ENCODE peak calls at places on chromosomes 7 and 10, in four cellular contexts. E is K562, I is GM12878, A is HepG2. C is an unnamed sample.

GRCh38 chr10:23557777-23558176 is 118.9 kb downstream of the OTUD1 start:
- DNase-seq in A (no peak), I (no peak), E (no peak), C (no peak)

GRCh38 chr10:75492151-75492550 is 60.7 kb downstream of the LRMDA start:
- DNase-seq in E (no peak), A (no peak), I (no peak), C (no peak)

GRCh38 chr10:46787321-46787615 is 124.0 kb upstream of the PTPN20 start:
- DNase-seq in I (no peak), E (no peak), A (peak; percentile 24), C (peak; percentile 0)

GRCh38 chr7:134324107-134324506 is 7.4 kb upstream of the SLC35B4 start:
- DNase-seq in E (no peak), A (no peak), I (no peak), C (no peak)

GRCh38 chr10:75043256-75044121 is 68.0 kb upstream of the SAMD8 start:
- DNase-seq in I (no peak), E (peak; percentile 84), A (no peak), C (no peak)

GRCh38 chr7:158710651-158711102 is 6.1 kb upstream of the NCAPG2 start:
- DNase-seq in I (no peak), E (no peak), A (no peak), C (no peak)

GRCh38 chr10:14173391-14173705 is 157.4 kb downstream of the FRMD4A start:
- DNase-seq in I (no peak), E (no peak), A (no peak), C (no peak)

GRCh38 chr10:121854809-121855445 is 72.9 kb downstream of the ATE1 start:
- DNase-seq in I (no peak), A (peak; percentile 93), E (no peak), C (no peak)

GRCh38 chr10:88994034-88994433 is 3.4 kb downstream of the FAS start:
- DNase-seq in I (peak; percentile 51), E (no peak), A (no peak), C (no peak)

GRCh38 chr7:10315881-10316280 is 657.8 kb upstream of the PHF14 start:
- DNase-seq in I (no peak), A (no peak), E (no peak), C (no peak)

GRCh38 chr10:49594594-49594993 is 15.5 kb upstream of the SLC18A3 start:
- DNase-seq in E (peak; percentile 76), I (no peak), A (peak; percentile 54), C (peak; percentile 53)

GRCh38 chr10:86872757-86873156 is 84.7 kb downstream of the MMRN2 start:
- DNase-seq in E (no peak), I (no peak), A (no peak), C (no peak)

GRCh38 chr10:17850526-17850925 is 41.4 kb downstream of the MRC1 start:
- DNase-seq in E (no peak), I (no peak), A (no peak), C (no peak)

GRCh38 chr7:29189743-29190201 is 4.8 kb upstream of the CHN2 start:
- DNase-seq in A (peak; percentile 74), E (peak; percentile 44), I (no peak), C (peak; percentile 40)

GRCh38 chr7:130982160-130982638 is 248.2 kb upstream of the KLF14 start:
- DNase-seq in E (peak; percentile 46), A (peak; percentile 56), I (no peak), C (peak; percentile 43)

GRCh38 chr10:43845121-43845520 is 196.4 kb upstream of the ZNF32 start:
- DNase-seq in E (no peak), A (no peak), I (no peak), C (no peak)

GRCh38 chr10:72315611-72316385 is 38.9 kb downstream of the DNAJB12 start:
- DNase-seq in A (no peak), E (no peak), I (no peak), C (no peak)

GRCh38 chr7:81812514-81813472 is 42.9 kb upstream of the HGF start:
- DNase-seq in E (no peak), A (no peak), I (no peak), C (no peak)

GRCh38 chr10:96719850-96720421 is 378 bp downstream of the PIK3AP1 start:
- DNase-seq in E (peak; percentile 34), I (no peak), A (peak; percentile 16), C (peak; percentile 57)

GRCh38 chr10:51804861-51805260 is 105.5 kb upstream of the CSTF2T start:
- DNase-seq in E (no peak), A (no peak), I (no peak), C (no peak)

GRCh38 chr10:98296514-98296913 is 28.5 kb upstream of the LOXL4 start:
- DNase-seq in E (no peak), I (no peak), A (no peak), C (no peak)
- TF ChIP-seq CHD2 in E (no peak), I (no peak), A (no peak), C (no peak)

GRCh38 chr10:11153245-11153644 is 135.6 kb downstream of the CELF2 start:
- DNase-seq in I (no peak), E (no peak), A (no peak), C (no peak)
- H3K4me3 ChIP-seq in I (no peak overlapping the region), E (no peak overlapping the region), A (no peak overlapping the region), C (no peak overlapping the region)

GRCh38 chr7:93164766-93165165 is 16.6 kb upstream of the SAMD9L start:
- DNase-seq in A (no peak), I (no peak), E (no peak), C (no peak)
- TF ChIP-seq POLR2AphosphoS2 in A (no peak), I (no peak), E (no peak), C (no peak)

GRCh38 chr10:11715815-11716494 is 26.2 kb upstream of the ECHDC3 start:
- DNase-seq in A (peak; percentile 97), E (no peak), I (no peak), C (no peak)

GRCh38 chr10:11719496-11719895 is 22.7 kb upstream of the ECHDC3 start:
- DNase-seq in I (no peak), A (no peak), E (no peak), C (no peak)

GRCh38 chr10:11721813-11722212 is 20.4 kb upstream of the ECHDC3 start:
- DNase-seq in I (no peak), E (no peak), A (no peak), C (no peak)

GRCh38 chr10:11716704-11717103 is 25.5 kb upstream of the ECHDC3 start:
- DNase-seq in A (no peak), I (no peak), E (no peak), C (no peak)

GRCh38 chr10:11720260-11720741 is 21.9 kb upstream of the ECHDC3 start:
- DNase-seq in A (no peak), I (no peak), E (no peak), C (no peak)
- TF ChIP-seq CHD2 in A (no peak), I (no peak), E (no peak), C (no peak)

GRCh38 chr10:132926777-132927650 is 15.4 kb downstream of the CFAP46 start:
- DNase-seq in I (no peak), E (no peak), A (no peak), C (no peak)

GRCh38 chr10:132925614-132926013 is 16.8 kb downstream of the CFAP46 start:
- DNase-seq in E (no peak), A (no peak), I (no peak), C (no peak)

GRCh38 chr10:132927824-132928223 is 14.5 kb downstream of the CFAP46 start:
- DNase-seq in I (no peak), E (no peak), A (no peak), C (no peak)

GRCh38 chr10:132925071-132925561 is 17.3 kb downstream of the CFAP46 start:
- DNase-seq in A (no peak), I (no peak), E (no peak), C (no peak)

DNA sequence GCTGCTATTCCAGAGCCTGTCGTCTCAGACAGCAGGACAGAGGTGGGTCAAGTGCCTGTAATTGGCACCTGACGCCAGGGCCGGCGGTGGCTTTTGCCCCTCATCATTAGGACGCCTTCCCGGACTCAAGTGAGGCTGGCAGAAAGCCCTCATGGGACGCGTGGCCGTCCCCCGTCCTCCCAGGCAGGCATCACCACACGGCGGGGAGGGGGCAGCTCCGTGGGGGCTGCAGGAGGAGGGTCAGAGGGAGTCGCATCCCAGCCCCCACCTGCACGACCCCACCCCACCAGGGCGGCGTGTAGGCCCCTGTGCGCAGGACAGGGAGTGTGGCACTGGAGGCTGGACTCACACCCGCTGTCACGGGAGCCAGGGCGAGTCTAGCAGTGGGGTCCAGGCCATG is 16.3 kb downstream of the CFAP46 start:
- DNase-seq in A (no peak), I (no peak), E (no peak), C (no peak)
- H3K4me3 ChIP-seq in A (no peak overlapping the region), I (no peak overlapping the region), E (no peak overlapping the region), C (no peak overlapping the region)

DNA sequence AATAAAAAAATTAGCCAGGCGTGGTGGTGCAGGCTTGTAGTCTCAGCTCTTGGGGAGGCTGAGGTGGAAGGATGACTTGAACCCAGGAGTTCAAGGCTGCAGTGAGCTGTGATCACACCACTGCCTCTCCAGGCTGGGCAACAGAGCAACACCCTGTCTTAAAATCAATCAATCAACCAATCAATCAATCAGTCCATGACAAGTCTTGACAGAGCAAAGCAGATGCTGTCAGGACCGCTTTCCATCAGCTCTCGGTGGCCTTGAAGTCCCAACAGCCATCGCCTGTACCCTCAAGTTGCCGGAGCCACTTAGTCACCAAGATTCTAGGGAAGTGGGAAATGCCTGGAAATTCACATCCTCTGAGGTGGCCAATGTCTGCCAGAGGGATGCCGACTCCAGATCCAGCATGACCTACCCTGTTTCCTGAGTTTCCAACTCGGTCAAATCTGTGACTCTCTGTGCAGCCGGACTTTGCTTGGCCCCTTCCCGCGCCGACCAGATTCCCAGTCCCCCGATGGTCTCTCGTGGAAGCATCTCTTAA is 871 bp upstream of the CCL24 start:
- DNase-seq in I (no peak), E (no peak), A (no peak), C (no peak)
- TF ChIP-seq POLR2AphosphoS2 in I (no peak), E (no peak), A (no peak), C (no peak)

GRCh38 chr7:55018361-55019328 is at the start of gene EGFR:
- DNase-seq in I (no peak), A (no peak), E (no peak), C (peak; percentile 78)
- TF ChIP-seq CHD2 in I (no peak), A (no peak), E (no peak), C (no peak)

GRCh38 chr7:27101188-27101905 is 1.1 kb downstream of the HOXA2 start:
- DNase-seq in I (no peak), E (no peak), A (no peak), C (no peak)
- H3K4me3 ChIP-seq in I (no peak overlapping the region), E (no peak overlapping the region), A (no peak overlapping the region), C (no peak overlapping the region)